ENCODE peak calls at places on chromosomes 16 and 17, in five cellular contexts. W is A673, C is left ventricle myocardium inferior, D is aorta, K is breast epithelium. R is an unnamed sample.
A peak's percentile ranks its signal among the peaks of the same experiment; 100 is the strongest.

GRCh38 chr16:5633845-5634440 is 536.3 kb upstream of the EEF2KMT start:
- DNase-seq in W (peak; percentile 62), C (no peak), D (no peak), K (no peak), R (peak; percentile 27)

GRCh38 chr16:19899605-19899955 is 14.9 kb upstream of the GPRC5B start:
- DNase-seq in W (no peak), C (no peak), D (no peak), K (no peak), R (no peak)

GRCh38 chr16:85947511-85948509 is 48.8 kb downstream of the IRF8 start:
- DNase-seq in W (no peak), C (no peak), D (no peak), K (no peak), R (no peak)

GRCh38 chr16:53922805-53923645 is 219.1 kb downstream of the FTO start:
- DNase-seq in W (peak; percentile 66), C (no peak), D (no peak), K (no peak), R (no peak)

GRCh38 chr17:561118-561517 is 153.5 kb downstream of the VPS53 start:
- DNase-seq in W (no peak), C (no peak), D (no peak), K (no peak), R (no peak)

GRCh38 chr17:66304304-66305174 is 2.1 kb downstream of the PRKCA start:
- DNase-seq in W (peak; percentile 53), C (no peak), D (no peak), K (no peak), R (peak; percentile 58)

GRCh38 chr17:72299092-72299491 is 178.3 kb downstream of the SOX9 start:
- DNase-seq in W (no peak), C (no peak), D (no peak), K (no peak), R (no peak)

GRCh38 chr17:2897605-2898004 is 101.4 kb downstream of the RAP1GAP2 start:
- DNase-seq in W (no peak), C (no peak), D (no peak), K (no peak), R (no peak)

GRCh38 chr16:85321856-85322271 is 209.6 kb upstream of the CIBAR2 start:
- DNase-seq in W (no peak), C (peak; percentile 96), D (peak; percentile 98), K (peak; percentile 89), R (no peak)

DNA sequence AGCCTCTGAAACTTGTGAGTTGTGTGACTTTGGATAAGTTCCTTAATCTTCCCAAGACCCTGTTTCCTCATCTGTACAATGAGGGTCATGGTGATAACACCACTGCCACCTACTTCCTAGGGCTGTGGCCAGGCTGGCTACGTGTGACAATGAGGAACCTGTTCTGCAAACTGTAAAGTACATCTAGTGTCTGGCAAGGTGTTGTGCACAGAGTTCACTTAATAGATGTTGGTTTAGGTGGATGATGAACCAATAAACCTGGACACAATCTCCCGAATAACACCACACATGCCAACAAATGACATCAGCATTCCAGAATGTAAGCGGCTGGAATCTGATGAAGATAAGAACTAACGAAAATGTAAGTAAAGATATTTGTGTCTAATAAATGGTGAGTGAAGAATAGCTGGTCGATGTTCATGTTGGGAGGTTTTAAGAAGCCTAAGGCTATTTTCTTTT is 82.3 kb downstream of the MARCHF10 start:
- DNase-seq in W (no peak), C (no peak), D (no peak), K (no peak), R (no peak)
- H3K4me1 ChIP-seq in W (no peaks in the 10 kb centered on the region), C (peaks cover 14% of the 10 kb centered on the region), D (no peaks in the 10 kb centered on the region), K (no peaks in the 10 kb centered on the region), R (no peaks in the 10 kb centered on the region)

GRCh38 chr16:55189179-55189578 is 134.8 kb upstream of the IRX6 start:
- DNase-seq in W (no peak), C (no peak), D (no peak), K (no peak), R (no peak)

GRCh38 chr16:55184619-55185018 is 139.4 kb upstream of the IRX6 start:
- DNase-seq in W (no peak), C (no peak), D (no peak), K (no peak), R (no peak)

GRCh38 chr16:55179858-55180585 is 144.0 kb upstream of the IRX6 start:
- DNase-seq in W (no peak), C (no peak), D (no peak), K (no peak), R (no peak)

GRCh38 chr16:55184052-55184451 is 140.0 kb upstream of the IRX6 start:
- DNase-seq in W (no peak), C (no peak), D (no peak), K (no peak), R (no peak)
- H3K4me1 ChIP-seq in W (no peaks in the 10 kb centered on the region), C (no peaks in the 10 kb centered on the region), D (no peaks in the 10 kb centered on the region), K (no peaks in the 10 kb centered on the region), R (no peaks in the 10 kb centered on the region)

GRCh38 chr16:23899869-23900268 is 64.1 kb downstream of the PRKCB start:
- DNase-seq in W (peak; percentile 48), C (no peak), D (no peak), K (no peak), R (no peak)

GRCh38 chr16:23898682-23899430 is 63.1 kb downstream of the PRKCB start:
- DNase-seq in W (no peak), C (no peak), D (no peak), K (no peak), R (no peak)

GRCh38 chr16:23902223-23903000 is 66.6 kb downstream of the PRKCB start:
- DNase-seq in W (peak; percentile 87), C (no peak), D (no peak), K (no peak), R (no peak)

GRCh38 chr16:23901178-23902131 is 65.7 kb downstream of the PRKCB start:
- DNase-seq in W (peak; percentile 96), C (no peak), D (no peak), K (no peak), R (no peak)

GRCh38 chr16:23900480-23901177 is 64.8 kb downstream of the PRKCB start:
- DNase-seq in W (peak; percentile 51), C (no peak), D (no peak), K (no peak), R (no peak)
- H3K4me1 ChIP-seq in W (peaks cover 85% of the 10 kb centered on the region), C (no peaks in the 10 kb centered on the region), D (no peaks in the 10 kb centered on the region), K (no peaks in the 10 kb centered on the region), R (peaks cover 4% of the 10 kb centered on the region)

GRCh38 chr16:57390635-57391307 is 13.8 kb upstream of the CCL17 start:
- DNase-seq in W (no peak), C (no peak), D (no peak), K (no peak), R (no peak)

GRCh38 chr16:57391308-57391699 is 13.3 kb upstream of the CCL17 start:
- DNase-seq in W (no peak), C (no peak), D (no peak), K (no peak), R (no peak)

GRCh38 chr16:57387598-57388354 is 15.5 kb downstream of the CX3CL1 start:
- DNase-seq in W (no peak), C (no peak), D (no peak), K (no peak), R (no peak)

GRCh38 chr16:57388359-57389086 is 16.0 kb upstream of the CCL17 start:
- DNase-seq in W (no peak), C (no peak), D (no peak), K (no peak), R (no peak)

GRCh38 chr16:57389087-57389468 is 15.5 kb upstream of the CCL17 start:
- DNase-seq in W (no peak), C (no peak), D (no peak), K (no peak), R (no peak)
- H3K4me1 ChIP-seq in W (peaks cover 4% of the 10 kb centered on the region), C (peaks cover 56% of the 10 kb centered on the region), D (no peaks in the 10 kb centered on the region), K (peaks cover 3% of the 10 kb centered on the region), R (no peaks in the 10 kb centered on the region)

GRCh38 chr17:57665128-57665527 is 80.0 kb downstream of the CCDC182 start:
- DNase-seq in W (no peak), C (no peak), D (no peak), K (peak; percentile 44), R (no peak)

GRCh38 chr17:57663326-57664070 is 81.6 kb downstream of the CCDC182 start:
- DNase-seq in W (no peak), C (no peak), D (no peak), K (no peak), R (no peak)

GRCh38 chr17:57662021-57662420 is 83.1 kb downstream of the CCDC182 start:
- DNase-seq in W (peak; percentile 53), C (no peak), D (no peak), K (no peak), R (no peak)

GRCh38 chr17:57665696-57666095 is 79.4 kb downstream of the CCDC182 start:
- DNase-seq in W (no peak), C (no peak), D (no peak), K (peak; percentile 37), R (no peak)

GRCh38 chr17:57662644-57663308 is 82.3 kb downstream of the CCDC182 start:
- DNase-seq in W (peak; percentile 97), C (peak; percentile 96), D (peak; percentile 97), K (peak; percentile 87), R (peak; percentile 76)
- H3K4me1 ChIP-seq in W (peaks cover 27% of the 10 kb centered on the region), C (peaks cover 46% of the 10 kb centered on the region), D (no peaks in the 10 kb centered on the region), K (no peaks in the 10 kb centered on the region), R (peaks cover 10% of the 10 kb centered on the region)